ENCODE peak calls at places on chromosome 13, in four cellular contexts. M, E, P and H are unnamed samples.

GRCh38 chr13:89315287-89315686 is 1644.1 kb downstream of the SLITRK5 start:
- DNase-seq in P (no peak), M (no peak), E (no peak), H (no peak)

GRCh38 chr13:85661639-85662038 is 137.6 kb downstream of the SLITRK6 start:
- DNase-seq in P (no peak), M (no peak), E (no peak), H (no peak)

GRCh38 chr13:76769238-76769859 is 116.9 kb downstream of the KCTD12 start:
- DNase-seq in P (no peak), M (no peak), E (no peak), H (no peak)

GRCh38 chr13:72504026-72504925 is 223.2 kb downstream of the MZT1 start:
- DNase-seq in M (no peak), P (no peak), E (no peak), H (no peak)

GRCh38 chr13:96527497-96527896 is 437.6 kb downstream of the HS6ST3 start:
- DNase-seq in P (no peak), M (no peak), E (no peak), H (no peak)

GRCh38 chr13:36188446-36188845 is 25.9 kb downstream of the SOHLH2 start:
- DNase-seq in P (no peak), E (no peak), M (no peak), H (no peak)

GRCh38 chr13:60410299-60410698 is 13.3 kb downstream of the TDRD3 start:
- DNase-seq in E (no peak), P (no peak), M (no peak), H (no peak)

GRCh38 chr13:45082964-45083363 is 37.3 kb upstream of the GTF2F2 start:
- DNase-seq in E (no peak), P (no peak), M (no peak), H (no peak)

GRCh38 chr13:88704600-88705275 is 1033.6 kb downstream of the SLITRK5 start:
- DNase-seq in M (no peak), P (no peak), E (no peak), H (peak; percentile 17)

GRCh38 chr13:73671011-73671410 is 463.2 kb downstream of the KLF12 start:
- DNase-seq in E (no peak), P (no peak), M (no peak), H (no peak)

GRCh38 chr13:93409001-93409400 is 182.4 kb downstream of the GPC6 start:
- DNase-seq in E (no peak), P (no peak), M (no peak), H (no peak)

GRCh38 chr13:91946498-91947070 is 548.2 kb downstream of the GPC5 start:
- DNase-seq in E (no peak), P (no peak), M (peak; percentile 9), H (peak; percentile 74)

GRCh38 chr13:110976785-110977184 is 61.9 kb upstream of the ANKRD10 start:
- DNase-seq in E (no peak), M (no peak), P (no peak), H (no peak)

GRCh38 chr13:23020246-23020843 is 160.4 kb upstream of the SGCG start:
- DNase-seq in E (peak; percentile 12), M (peak; percentile 17), P (peak; percentile 2), H (peak; percentile 21)

GRCh38 chr13:67792151-67792665 is 562.1 kb upstream of the PCDH9 start:
- DNase-seq in M (no peak), E (no peak), P (no peak), H (no peak)